ENCODE peak calls at places on chromosomes 6 and 20, in four cellular contexts. M, I, U and X are unnamed samples.
A peak's percentile ranks its signal among the peaks of the same experiment; 100 is the strongest.

GRCh38 chr6:1285589-1286340 is 26.1 kb upstream of the FOXQ1 start:
- DNase-seq in U (no peak), M (peak; percentile 55), I (no peak), X (no peak)

GRCh38 chr20:38219006-38219950 is 41.3 kb downstream of the KIAA1755 start:
- DNase-seq in U (no peak), M (no peak), I (no peak), X (no peak)

GRCh38 chr20:37543828-37544227 is 16.2 kb upstream of the BLCAP start:
- DNase-seq in M (peak; percentile 50), I (no peak), U (no peak), X (no peak)

GRCh38 chr6:129648819-129649491 is 61.0 kb downstream of the ARHGAP18 start:
- DNase-seq in U (no peak), I (no peak), M (no peak), X (no peak)

GRCh38 chr6:10793695-10794094 is 44.6 kb downstream of the MAK start:
- DNase-seq in M (no peak), I (no peak), U (no peak), X (no peak)

GRCh38 chr6:81950877-81951276 is 198.4 kb upstream of the TENT5A start:
- DNase-seq in M (no peak), I (no peak), U (no peak), X (no peak)

GRCh38 chr6:116779569-116780164 is 14.1 kb upstream of the FAM162B start:
- DNase-seq in M (peak; percentile 25), U (no peak), I (no peak), X (no peak)

GRCh38 chr6:136571065-136571464 is 20.8 kb upstream of the MAP7 start:
- DNase-seq in M (no peak), I (no peak), U (no peak), X (no peak)

GRCh38 chr20:23125159-23125558 is 39.0 kb upstream of the CD93 start:
- DNase-seq in M (no peak), U (no peak), I (no peak), X (no peak)

GRCh38 chr20:56382696-56383095 is 9.3 kb downstream of the AURKA start:
- DNase-seq in M (no peak), U (no peak), I (no peak), X (no peak)

GRCh38 chr20:41437836-41438235 is 71.2 kb upstream of the EMILIN3 start:
- DNase-seq in U (no peak), M (peak; percentile 60), I (no peak), X (no peak)

GRCh38 chr6:125046107-125046925 is 84.1 kb downstream of the RNF217 start:
- DNase-seq in U (no peak), I (no peak), M (no peak), X (peak; percentile 54)

GRCh38 chr6:105200133-105200730 is 20.4 kb upstream of the POPDC3 start:
- DNase-seq in I (no peak), M (no peak), U (no peak), X (no peak)

GRCh38 chr6:116476021-116476678 is 15.0 kb downstream of the CALHM6 start:
- DNase-seq in M (peak; percentile 7), I (peak; percentile 20), U (no peak), X (no peak)

GRCh38 chr6:167401525-167402194 is 76.8 kb downstream of the TTLL2 start:
- DNase-seq in M (no peak), I (peak; percentile 66), U (no peak), X (no peak)

GRCh38 chr20:62936996-62937352 is 973 bp upstream of the GID8 start:
- DNase-seq in I (no peak), U (no peak), M (peak; percentile 27), X (no peak)

GRCh38 chr6:136640132-136640915 is 90.1 kb upstream of the MAP7 start:
- DNase-seq in U (no peak), M (peak; percentile 85), I (no peak), X (no peak)

GRCh38 chr6:167392631-167393301 is 67.9 kb downstream of the TTLL2 start:
- DNase-seq in U (no peak), M (no peak), I (no peak), X (no peak)

GRCh38 chr20:20017001-20017851 is at the start of gene NAA20:
- DNase-seq in M (peak; percentile 90), U (peak; percentile 94), I (peak; percentile 95), X (peak; percentile 87)